ENCODE peak calls at places on chromosomes 12 and 14, in eight cellular contexts. One of them, this sample, is unnamed.

GRCh38 chr12:130031571-130032189 is 127.9 kb upstream of the TMEM132D start:
- DNase-seq in HuH-7: peak
- DNase-seq in SK-N-SH: peak
- DNase-seq in fibroblast of lung: no peak
- DNase-seq in naive thymus-derived CD8-positive, alpha-beta T cell: peak
- DNase-seq in fibroblast of mammary gland: peak
- DNase-seq in right atrium auricular region: peak
- DNase-seq in AG10803: peak
- DNase-seq in this sample: no peak

GRCh38 chr14:25074112-25074511 is 24.2 kb upstream of the STXBP6 start:
- DNase-seq in HuH-7: no peak
- DNase-seq in SK-N-SH: no peak
- DNase-seq in fibroblast of lung: no peak
- DNase-seq in naive thymus-derived CD8-positive, alpha-beta T cell: no peak
- DNase-seq in fibroblast of mammary gland: no peak
- DNase-seq in right atrium auricular region: no peak
- DNase-seq in AG10803: no peak
- DNase-seq in this sample: no peak

GRCh38 chr12:64102339-64102738 is 119.8 kb downstream of the KICS2 start:
- DNase-seq in HuH-7: no peak
- DNase-seq in SK-N-SH: no peak
- DNase-seq in fibroblast of lung: peak
- DNase-seq in naive thymus-derived CD8-positive, alpha-beta T cell: no peak
- DNase-seq in fibroblast of mammary gland: peak
- DNase-seq in right atrium auricular region: no peak
- DNase-seq in AG10803: peak
- DNase-seq in this sample: no peak

GRCh38 chr12:52003016-52003550 is 3.7 kb upstream of the TAMALIN start:
- DNase-seq in HuH-7: no peak
- DNase-seq in SK-N-SH: no peak
- DNase-seq in fibroblast of lung: no peak
- DNase-seq in naive thymus-derived CD8-positive, alpha-beta T cell: no peak
- DNase-seq in fibroblast of mammary gland: no peak
- DNase-seq in right atrium auricular region: no peak
- DNase-seq in AG10803: no peak
- DNase-seq in this sample: no peak

GRCh38 chr12:123114305-123115083 is 36.4 kb downstream of the PITPNM2 start:
- DNase-seq in HuH-7: no peak
- DNase-seq in SK-N-SH: no peak
- DNase-seq in fibroblast of lung: no peak
- DNase-seq in naive thymus-derived CD8-positive, alpha-beta T cell: no peak
- DNase-seq in fibroblast of mammary gland: no peak
- DNase-seq in right atrium auricular region: no peak
- DNase-seq in AG10803: no peak
- DNase-seq in this sample: no peak

GRCh38 chr12:116717466-116718457 is 20.1 kb downstream of the SPRING1 start:
- DNase-seq in HuH-7: no peak
- DNase-seq in SK-N-SH: no peak
- DNase-seq in fibroblast of lung: peak
- DNase-seq in naive thymus-derived CD8-positive, alpha-beta T cell: no peak
- DNase-seq in fibroblast of mammary gland: peak
- DNase-seq in right atrium auricular region: peak
- DNase-seq in AG10803: peak
- DNase-seq in this sample: peak

GRCh38 chr12:68839183-68840147 is 31.5 kb downstream of the MDM2 start:
- DNase-seq in HuH-7: no peak
- DNase-seq in SK-N-SH: no peak
- DNase-seq in fibroblast of lung: no peak
- DNase-seq in naive thymus-derived CD8-positive, alpha-beta T cell: no peak
- DNase-seq in fibroblast of mammary gland: no peak
- DNase-seq in right atrium auricular region: no peak
- DNase-seq in AG10803: no peak
- DNase-seq in this sample: peak

GRCh38 chr12:88775742-88776151 is 195.5 kb upstream of the KITLG start:
- DNase-seq in HuH-7: no peak
- DNase-seq in SK-N-SH: no peak
- DNase-seq in fibroblast of lung: no peak
- DNase-seq in naive thymus-derived CD8-positive, alpha-beta T cell: no peak
- DNase-seq in fibroblast of mammary gland: no peak
- DNase-seq in right atrium auricular region: no peak
- DNase-seq in AG10803: no peak
- DNase-seq in this sample: no peak

GRCh38 chr12:45674583-45674982 is 54.9 kb upstream of the ARID2 start:
- DNase-seq in HuH-7: no peak
- DNase-seq in SK-N-SH: no peak
- DNase-seq in fibroblast of lung: peak
- DNase-seq in naive thymus-derived CD8-positive, alpha-beta T cell: no peak
- DNase-seq in fibroblast of mammary gland: peak
- DNase-seq in right atrium auricular region: no peak
- DNase-seq in AG10803: peak
- DNase-seq in this sample: no peak

This sample was measured in foreskin melanocyte.